ENCODE peak calls at places on chromosomes 7 and 10, in eight cellular contexts. E is Calu3, U is AG09319, S is ureter, A is AML-193, J is GM13976, D is GM12865, T is T1000. W is an unnamed sample.
A peak's percentile ranks its signal among the peaks of the same experiment; 100 is the strongest.

GRCh38 chr7:123798527-123799188 is 46.3 kb upstream of the HYAL4 start:
- DNase-seq in S (no peak), D (no peak), J (no peak), A (no peak), T (no peak), U (no peak), E (peak; percentile 28), W (no peak)

GRCh38 chr7:132412435-132412834 is 163.8 kb downstream of the PLXNA4 start:
- DNase-seq in U (no peak), E (no peak), T (no peak), S (no peak), J (no peak), D (no peak), A (no peak), W (no peak)

GRCh38 chr10:101273736-101274135 is 44.5 kb upstream of the LBX1 start:
- DNase-seq in U (no peak), S (no peak), D (no peak), T (no peak), J (no peak), E (no peak), A (no peak), W (no peak)

GRCh38 chr7:30182186-30182585 is 47.4 kb downstream of the MTURN start:
- DNase-seq in A (no peak), J (no peak), T (no peak), E (no peak), S (no peak), U (no peak), D (no peak), W (no peak)

GRCh38 chr10:70756710-70757360 is 28.3 kb downstream of the TBATA start:
- DNase-seq in E (no peak), U (no peak), S (no peak), J (no peak), D (no peak), A (no peak), T (no peak), W (no peak)

GRCh38 chr7:157401567-157402387 is 65.0 kb downstream of the DNAJB6 start:
- DNase-seq in J (no peak), S (no peak), E (no peak), T (no peak), A (no peak), D (no peak), U (no peak), W (no peak)

GRCh38 chr7:132680590-132680989 is 104.3 kb upstream of the PLXNA4 start:
- DNase-seq in A (no peak), J (no peak), E (no peak), S (no peak), D (peak; percentile 6), T (no peak), U (no peak), W (no peak)

GRCh38 chr10:98404571-98405396 is 10.2 kb downstream of the PYROXD2 start:
- DNase-seq in S (no peak), U (no peak), J (peak; percentile 73), T (peak; percentile 47), A (no peak), E (no peak), D (peak; percentile 76), W (no peak)

GRCh38 chr7:158405324-158405723 is 182.3 kb downstream of the PTPRN2 start:
- DNase-seq in U (no peak), J (no peak), S (no peak), T (no peak), A (no peak), D (no peak), E (no peak), W (no peak)

GRCh38 chr7:31857178-31857577 is 170.2 kb downstream of the PPP1R17 start:
- DNase-seq in S (no peak), E (no peak), J (no peak), U (no peak), A (no peak), T (no peak), D (no peak), W (no peak)

GRCh38 chr7:1529383-1530116 is 952 bp upstream of the MAFK start:
- DNase-seq in T (no peak), A (no peak), U (no peak), D (no peak), E (no peak), S (no peak), J (no peak), W (no peak)

GRCh38 chr7:121579639-121580038 is 183.5 kb upstream of the FAM3C start:
- DNase-seq in U (no peak), J (no peak), S (no peak), T (no peak), E (no peak), A (no peak), D (no peak), W (no peak)

GRCh38 chr10:99658622-99659030 is 683 bp upstream of the ENTPD7 start:
- DNase-seq in S (peak; percentile 62), A (no peak), U (no peak), D (peak; percentile 38), J (no peak), E (no peak), T (no peak), W (no peak)

GRCh38 chr10:113175756-113176651 is 226.0 kb downstream of the TCF7L2 start:
- DNase-seq in S (no peak), D (no peak), A (no peak), J (no peak), E (no peak), U (no peak), T (no peak), W (peak; percentile 75)

GRCh38 chr10:129961274-129961839 is 2.7 kb downstream of the EBF3 start:
- DNase-seq in U (no peak), S (no peak), D (no peak), A (no peak), J (no peak), T (no peak), E (no peak), W (no peak)